ENCODE peak calls at places on chromosomes 3 and 15, in four cellular contexts. X, D, O and V are unnamed samples.

GRCh38 chr3:43932921-43933320 is 242.2 kb downstream of the ABHD5 start:
- DNase-seq in X (no peak), D (no peak), O (no peak), V (no peak)

GRCh38 chr3:14949126-14949525 is 1.7 kb downstream of the NR2C2 start:
- DNase-seq in X (no peak), D (no peak), O (no peak), V (no peak)

GRCh38 chr15:37017031-37017625 is 83.2 kb downstream of the MEIS2 start:
- DNase-seq in D (no peak), X (no peak), O (no peak), V (no peak)

GRCh38 chr3:189262746-189263145 is 91.0 kb downstream of the TPRG1 start:
- DNase-seq in X (no peak), O (no peak), D (no peak), V (no peak)

GRCh38 chr3:168002786-168003368 is 92.8 kb downstream of the GOLIM4 start:
- DNase-seq in D (no peak), X (no peak), O (no peak), V (no peak)

GRCh38 chr15:72382146-72382545 is 6.3 kb upstream of the HEXA start:
- DNase-seq in D (no peak), O (no peak), X (no peak), V (no peak)

GRCh38 chr3:34511891-34512290 is 713.5 kb downstream of the PDCD6IP start:
- DNase-seq in X (no peak), O (no peak), D (no peak), V (no peak)

GRCh38 chr15:98966036-98966787 is 41.4 kb downstream of the PGPEP1L start:
- DNase-seq in X (no peak), D (no peak), O (no peak), V (no peak)

GRCh38 chr3:45915518-45916231 is 27.6 kb upstream of the CXCR6 start:
- DNase-seq in O (peak), X (peak), D (no peak), V (peak)

GRCh38 chr15:76799760-76800159 is 105.4 kb downstream of the SCAPER start:
- DNase-seq in X (no peak), O (no peak), D (no peak), V (no peak)

GRCh38 chr15:57376695-57377477 is 581 bp downstream of the CGNL1 start:
- DNase-seq in D (peak), O (peak), X (no peak), V (no peak)

GRCh38 chr3:123431658-123432323 is 17.1 kb downstream of the ADCY5 start:
- DNase-seq in D (no peak), O (no peak), X (no peak), V (no peak)

GRCh38 chr3:158109295-158109803 is 540 bp upstream of the RSRC1 start:
- DNase-seq in O (no peak), X (no peak), D (no peak), V (no peak)

GRCh38 chr15:101448336-101448735 is 41.2 kb downstream of the PCSK6 start:
- DNase-seq in X (no peak), O (no peak), D (no peak), V (no peak)

GRCh38 chr3:193897288-193897687 is 238.7 kb upstream of the HES1 start:
- DNase-seq in O (no peak), X (no peak), D (no peak), V (no peak)

GRCh38 chr3:46667061-46667621 is 26.3 kb downstream of the ALS2CL start:
- DNase-seq in X (no peak), D (no peak), O (peak), V (no peak)